ENCODE peak calls at places on chromosomes 3 and 15, in four cellular contexts. One of them, this sample, is unnamed.

GRCh38 chr3:78941587-78941986 is 826.2 kb downstream of the ROBO1 start:
- DNase-seq in iPS DF 6.9: no peak
- DNase-seq in NCI-H146: no peak
- DNase-seq in activated naive CD4-positive, alpha-beta T cell treated with anti-CD3 and anti-CD28 coated beads, Interleukin-2, amount 10 ng/mL, durations not matched to agents 7 days and 5 days: no peak
- DNase-seq in this sample: no peak

GRCh38 chr3:124761250-124761796 is 31.1 kb downstream of the UMPS start:
- DNase-seq in iPS DF 6.9: peak; percentile 55
- DNase-seq in NCI-H146: peak; percentile 79
- DNase-seq in activated naive CD4-positive, alpha-beta T cell treated with anti-CD3 and anti-CD28 coated beads, Interleukin-2, amount 10 ng/mL, durations not matched to agents 7 days and 5 days: peak; percentile 84
- DNase-seq in this sample: peak; percentile 85

GRCh38 chr3:16309558-16309957 is 44.5 kb downstream of the OXNAD1 start:
- DNase-seq in iPS DF 6.9: no peak
- DNase-seq in NCI-H146: no peak
- DNase-seq in activated naive CD4-positive, alpha-beta T cell treated with anti-CD3 and anti-CD28 coated beads, Interleukin-2, amount 10 ng/mL, durations not matched to agents 7 days and 5 days: peak; percentile 71
- DNase-seq in this sample: no peak

GRCh38 chr15:64443747-64444621 is 16.4 kb upstream of the ZNF609 start:
- DNase-seq in iPS DF 6.9: no peak
- DNase-seq in NCI-H146: no peak
- DNase-seq in activated naive CD4-positive, alpha-beta T cell treated with anti-CD3 and anti-CD28 coated beads, Interleukin-2, amount 10 ng/mL, durations not matched to agents 7 days and 5 days: no peak
- DNase-seq in this sample: no peak

GRCh38 chr3:10198761-10199688 is 34.3 kb downstream of the IRAK2 start:
- DNase-seq in iPS DF 6.9: no peak
- DNase-seq in NCI-H146: no peak
- DNase-seq in activated naive CD4-positive, alpha-beta T cell treated with anti-CD3 and anti-CD28 coated beads, Interleukin-2, amount 10 ng/mL, durations not matched to agents 7 days and 5 days: peak; percentile 87
- DNase-seq in this sample: no peak

GRCh38 chr3:113166357-113166718 is 45.0 kb upstream of the BOC start:
- DNase-seq in iPS DF 6.9: no peak
- DNase-seq in NCI-H146: no peak
- DNase-seq in activated naive CD4-positive, alpha-beta T cell treated with anti-CD3 and anti-CD28 coated beads, Interleukin-2, amount 10 ng/mL, durations not matched to agents 7 days and 5 days: no peak
- DNase-seq in this sample: no peak

GRCh38 chr3:190697901-190698300 is 164.6 kb downstream of the GMNC start:
- DNase-seq in iPS DF 6.9: no peak
- DNase-seq in NCI-H146: no peak
- DNase-seq in activated naive CD4-positive, alpha-beta T cell treated with anti-CD3 and anti-CD28 coated beads, Interleukin-2, amount 10 ng/mL, durations not matched to agents 7 days and 5 days: no peak
- DNase-seq in this sample: no peak

GRCh38 chr3:102078864-102079808 is 229.8 kb downstream of the NFKBIZ start:
- DNase-seq in iPS DF 6.9: no peak
- DNase-seq in NCI-H146: no peak
- DNase-seq in activated naive CD4-positive, alpha-beta T cell treated with anti-CD3 and anti-CD28 coated beads, Interleukin-2, amount 10 ng/mL, durations not matched to agents 7 days and 5 days: peak; percentile 46
- DNase-seq in this sample: no peak

This sample was measured in glutamatergic neuron.